ENCODE peak calls at places on chromosomes 3 and 15, in six cellular contexts. One of them, this sample, is unnamed.

GRCh38 chr3:31668258-31668657 is 135.5 kb downstream of the STT3B start:
- DNase-seq in WTC11: no peak
- DNase-seq in T-cell: no peak
- DNase-seq in lung microvascular endothelial cell: no peak
- DNase-seq in lower leg skin: no peak
- DNase-seq in choroid plexus epithelial cell: no peak
- DNase-seq in this sample: no peak

GRCh38 chr15:61444585-61444984 is 215.5 kb upstream of the RORA start:
- DNase-seq in lung microvascular endothelial cell: no peak
- DNase-seq in WTC11: no peak
- DNase-seq in T-cell: no peak
- DNase-seq in choroid plexus epithelial cell: no peak
- DNase-seq in lower leg skin: no peak
- DNase-seq in this sample: no peak

GRCh38 chr3:112390783-112391641 is 58.1 kb downstream of the CD200 start:
- DNase-seq in lower leg skin: no peak
- DNase-seq in WTC11: no peak
- DNase-seq in T-cell: no peak
- DNase-seq in choroid plexus epithelial cell: peak; percentile 99
- DNase-seq in lung microvascular endothelial cell: peak; percentile 81
- DNase-seq in this sample: peak; percentile 81

GRCh38 chr3:98786364-98786930 is 23.3 kb downstream of the ST3GAL6 start:
- DNase-seq in lung microvascular endothelial cell: no peak
- DNase-seq in choroid plexus epithelial cell: peak; percentile 65
- DNase-seq in WTC11: no peak
- DNase-seq in lower leg skin: no peak
- DNase-seq in T-cell: no peak
- DNase-seq in this sample: no peak

GRCh38 chr15:83206387-83206970 is 1.1 kb downstream of the HDGFL3 start:
- DNase-seq in choroid plexus epithelial cell: peak; percentile 28
- DNase-seq in lower leg skin: no peak
- DNase-seq in WTC11: no peak
- DNase-seq in lung microvascular endothelial cell: peak; percentile 23
- DNase-seq in T-cell: no peak
- DNase-seq in this sample: peak; percentile 37

GRCh38 chr3:197701851-197702250 is 34.9 kb downstream of the RUBCN start:
- DNase-seq in WTC11: no peak
- DNase-seq in choroid plexus epithelial cell: no peak
- DNase-seq in lung microvascular endothelial cell: no peak
- DNase-seq in T-cell: no peak
- DNase-seq in lower leg skin: no peak
- DNase-seq in this sample: no peak

GRCh38 chr3:139588450-139588849 is 48.9 kb upstream of the RBP1 start:
- DNase-seq in choroid plexus epithelial cell: peak; percentile 44
- DNase-seq in T-cell: no peak
- DNase-seq in WTC11: peak; percentile 79
- DNase-seq in lower leg skin: no peak
- DNase-seq in lung microvascular endothelial cell: no peak
- DNase-seq in this sample: no peak

GRCh38 chr3:152834354-152835310 is at the start of gene P2RY1:
- DNase-seq in WTC11: peak; percentile 90
- DNase-seq in lung microvascular endothelial cell: peak; percentile 39
- DNase-seq in choroid plexus epithelial cell: peak; percentile 68
- DNase-seq in lower leg skin: peak; percentile 69
- DNase-seq in T-cell: no peak
- DNase-seq in this sample: peak; percentile 81

GRCh38 chr3:141894524-141895176 is 18.2 kb downstream of the ATP1B3 start:
- DNase-seq in lower leg skin: no peak
- DNase-seq in choroid plexus epithelial cell: peak; percentile 86
- DNase-seq in T-cell: no peak
- DNase-seq in WTC11: no peak
- DNase-seq in lung microvascular endothelial cell: peak; percentile 68
- DNase-seq in this sample: peak; percentile 91

GRCh38 chr3:98900265-98901031 is 1.0 kb downstream of the DCBLD2 start:
- DNase-seq in WTC11: no peak
- DNase-seq in choroid plexus epithelial cell: no peak
- DNase-seq in T-cell: no peak
- DNase-seq in lower leg skin: no peak
- DNase-seq in lung microvascular endothelial cell: no peak
- DNase-seq in this sample: no peak

This sample was measured in mesenchymal stem cell.